ENCODE peak calls at places on chromosome 2, in nine cellular contexts. One of them, this sample, is unnamed.

GRCh38 chr2:110919738-110920137 is 187.4 kb downstream of the ACOXL start:
- DNase-seq in HL-60: no peak
- DNase-seq in HCT116: no peak
- DNase-seq in HepG2: no peak
- DNase-seq in A549: no peak
- DNase-seq in Panc1: no peak
- DNase-seq in K562: no peak
- DNase-seq in GM12878: no peak
- DNase-seq in SK-N-SH: no peak
- DNase-seq in this sample: no peak

GRCh38 chr2:96867756-96868554 is 1.9 kb downstream of the SEMA4C start:
- DNase-seq in HL-60: no peak
- DNase-seq in HCT116: no peak
- DNase-seq in HepG2: no peak
- DNase-seq in A549: no peak
- DNase-seq in Panc1: no peak
- DNase-seq in K562: no peak
- DNase-seq in GM12878: no peak
- DNase-seq in SK-N-SH: no peak
- DNase-seq in this sample: no peak

GRCh38 chr2:180753809-180754761 is 226.3 kb upstream of the UBE2E3 start:
- DNase-seq in HL-60: no peak
- DNase-seq in HCT116: no peak
- DNase-seq in HepG2: no peak
- DNase-seq in A549: no peak
- DNase-seq in Panc1: no peak
- DNase-seq in K562: no peak
- DNase-seq in GM12878: no peak
- DNase-seq in SK-N-SH: no peak
- DNase-seq in this sample: no peak

GRCh38 chr2:208906330-208906729 is 499.7 kb downstream of the PTH2R start:
- DNase-seq in HL-60: no peak
- DNase-seq in HCT116: no peak
- DNase-seq in HepG2: no peak
- DNase-seq in A549: no peak
- DNase-seq in Panc1: no peak
- DNase-seq in K562: no peak
- DNase-seq in GM12878: no peak
- DNase-seq in SK-N-SH: no peak
- DNase-seq in this sample: peak

GRCh38 chr2:72689579-72690170 is 136.2 kb downstream of the EXOC6B start:
- DNase-seq in HL-60: no peak
- DNase-seq in HCT116: no peak
- DNase-seq in HepG2: no peak
- DNase-seq in A549: no peak
- DNase-seq in Panc1: no peak
- DNase-seq in K562: no peak
- DNase-seq in GM12878: no peak
- DNase-seq in SK-N-SH: no peak
- DNase-seq in this sample: no peak

GRCh38 chr2:218984239-218985020 is 554 bp downstream of the FEV start:
- DNase-seq in HL-60: no peak
- DNase-seq in HCT116: no peak
- DNase-seq in HepG2: no peak
- DNase-seq in A549: no peak
- DNase-seq in Panc1: no peak
- DNase-seq in K562: no peak
- DNase-seq in GM12878: no peak
- DNase-seq in SK-N-SH: peak
- DNase-seq in this sample: peak

GRCh38 chr2:172921538-172922236 is 154.0 kb upstream of the MAP3K20 start:
- DNase-seq in HL-60: no peak
- DNase-seq in HCT116: no peak
- DNase-seq in HepG2: no peak
- DNase-seq in A549: no peak
- DNase-seq in Panc1: no peak
- DNase-seq in K562: no peak
- DNase-seq in GM12878: no peak
- DNase-seq in SK-N-SH: no peak
- DNase-seq in this sample: no peak

GRCh38 chr2:176582990-176583481 is 313.8 kb downstream of the MTX2 start:
- DNase-seq in HL-60: no peak
- DNase-seq in HCT116: peak
- DNase-seq in HepG2: peak
- DNase-seq in A549: peak
- DNase-seq in Panc1: peak
- DNase-seq in K562: no peak
- DNase-seq in GM12878: no peak
- DNase-seq in SK-N-SH: no peak
- DNase-seq in this sample: no peak

GRCh38 chr2:207950761-207951114 is 74.6 kb downstream of the PLEKHM3 start:
- DNase-seq in HL-60: no peak
- DNase-seq in HCT116: no peak
- DNase-seq in HepG2: no peak
- DNase-seq in A549: no peak
- DNase-seq in Panc1: no peak
- DNase-seq in K562: no peak
- DNase-seq in GM12878: no peak
- DNase-seq in SK-N-SH: no peak
- DNase-seq in this sample: peak

GRCh38 chr2:221571108-221571390 is 1.1 kb downstream of the EPHA4 start:
- DNase-seq in HL-60: no peak
- DNase-seq in HCT116: no peak
- DNase-seq in HepG2: no peak
- DNase-seq in A549: no peak
- DNase-seq in Panc1: no peak
- DNase-seq in K562: no peak
- DNase-seq in GM12878: no peak
- DNase-seq in SK-N-SH: no peak
- DNase-seq in this sample: no peak

GRCh38 chr2:226115102-226115831 is 684.4 kb downstream of the IRS1 start:
- DNase-seq in HL-60: no peak
- DNase-seq in HCT116: peak
- DNase-seq in HepG2: peak
- DNase-seq in A549: peak
- DNase-seq in Panc1: peak
- DNase-seq in K562: no peak
- DNase-seq in GM12878: no peak
- DNase-seq in SK-N-SH: no peak
- DNase-seq in this sample: no peak

GRCh38 chr2:86037141-86037794 is 68.4 kb downstream of the POLR1A start:
- DNase-seq in HL-60: peak
- DNase-seq in HCT116: no peak
- DNase-seq in HepG2: no peak
- DNase-seq in A549: no peak
- DNase-seq in Panc1: no peak
- DNase-seq in K562: no peak
- DNase-seq in GM12878: no peak
- DNase-seq in SK-N-SH: no peak
- DNase-seq in this sample: no peak

GRCh38 chr2:16166327-16166981 is 226.1 kb downstream of the MYCN start:
- DNase-seq in HL-60: no peak
- DNase-seq in HCT116: no peak
- DNase-seq in HepG2: no peak
- DNase-seq in A549: no peak
- DNase-seq in Panc1: no peak
- DNase-seq in K562: no peak
- DNase-seq in GM12878: no peak
- DNase-seq in SK-N-SH: no peak
- DNase-seq in this sample: peak

DNA sequence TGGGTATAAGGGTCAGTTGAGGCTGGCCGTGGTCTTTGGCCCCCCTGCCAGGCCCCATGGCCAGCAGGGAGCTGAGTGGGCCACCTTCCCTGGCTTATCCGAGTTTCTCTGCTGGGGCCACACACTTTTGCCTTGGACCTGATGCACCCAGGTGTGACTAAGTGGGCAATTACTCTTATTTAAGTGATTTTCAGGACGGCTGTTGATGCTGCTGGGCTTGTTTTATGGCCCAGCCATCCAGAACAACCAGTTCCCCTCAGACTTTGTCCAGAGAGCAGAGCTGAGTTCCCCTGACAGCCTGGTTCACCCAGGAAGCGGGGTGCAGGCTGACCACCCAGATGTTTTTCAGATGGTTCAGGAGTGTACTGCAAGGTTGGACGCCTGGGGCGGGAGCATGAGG is 68.8 kb downstream of the GLI2 start:
- DNase-seq in HL-60: no peak
- DNase-seq in HCT116: no peak
- DNase-seq in HepG2: no peak
- DNase-seq in A549: no peak
- DNase-seq in Panc1: no peak
- DNase-seq in K562: no peak
- DNase-seq in GM12878: no peak
- DNase-seq in SK-N-SH: no peak
- DNase-seq in this sample: no peak
- TF ChIP-seq REST in HL-60: no peak
- TF ChIP-seq REST in HCT116: no peak
- TF ChIP-seq REST in HepG2: no peak
- TF ChIP-seq REST in A549: no peak
- TF ChIP-seq REST in Panc1: no peak
- TF ChIP-seq REST in K562: no peak
- TF ChIP-seq REST in GM12878: no peak
- TF ChIP-seq REST in SK-N-SH: no peak
- TF ChIP-seq REST in this sample: no peak

GRCh38 chr2:233821196-233821595 is 33.1 kb downstream of the HJURP start:
- DNase-seq in HL-60: no peak
- DNase-seq in HCT116: no peak
- DNase-seq in HepG2: no peak
- DNase-seq in A549: no peak
- DNase-seq in Panc1: no peak
- DNase-seq in K562: no peak
- DNase-seq in GM12878: no peak
- DNase-seq in SK-N-SH: no peak
- DNase-seq in this sample: no peak

GRCh38 chr2:233821709-233822100 is 32.6 kb downstream of the HJURP start:
- DNase-seq in HL-60: no peak
- DNase-seq in HCT116: no peak
- DNase-seq in HepG2: no peak
- DNase-seq in A549: no peak
- DNase-seq in Panc1: no peak
- DNase-seq in K562: no peak
- DNase-seq in GM12878: no peak
- DNase-seq in SK-N-SH: no peak
- DNase-seq in this sample: no peak

GRCh38 chr2:233819884-233820765 is 34.2 kb downstream of the HJURP start:
- DNase-seq in HL-60: no peak
- DNase-seq in HCT116: no peak
- DNase-seq in HepG2: no peak
- DNase-seq in A549: no peak
- DNase-seq in Panc1: no peak
- DNase-seq in K562: no peak
- DNase-seq in GM12878: no peak
- DNase-seq in SK-N-SH: no peak
- DNase-seq in this sample: no peak

GRCh38 chr2:233822101-233822771 is 32.1 kb downstream of the HJURP start:
- DNase-seq in HL-60: no peak
- DNase-seq in HCT116: no peak
- DNase-seq in HepG2: no peak
- DNase-seq in A549: no peak
- DNase-seq in Panc1: no peak
- DNase-seq in K562: no peak
- DNase-seq in GM12878: no peak
- DNase-seq in SK-N-SH: no peak
- DNase-seq in this sample: no peak

GRCh38 chr2:233820766-233821105 is 33.6 kb downstream of the HJURP start:
- DNase-seq in HL-60: no peak
- DNase-seq in HCT116: no peak
- DNase-seq in HepG2: no peak
- DNase-seq in A549: no peak
- DNase-seq in Panc1: no peak
- DNase-seq in K562: no peak
- DNase-seq in GM12878: no peak
- DNase-seq in SK-N-SH: no peak
- DNase-seq in this sample: no peak
- TF ChIP-seq REST in HL-60: no peak
- TF ChIP-seq REST in HCT116: no peak
- TF ChIP-seq REST in HepG2: no peak
- TF ChIP-seq REST in A549: no peak
- TF ChIP-seq REST in Panc1: no peak
- TF ChIP-seq REST in K562: no peak
- TF ChIP-seq REST in GM12878: no peak
- TF ChIP-seq REST in SK-N-SH: no peak
- TF ChIP-seq REST in this sample: no peak

GRCh38 chr2:112836695-112837117 is at the start of gene IL1B:
- DNase-seq in HL-60: peak
- DNase-seq in HCT116: no peak
- DNase-seq in HepG2: no peak
- DNase-seq in A549: no peak
- DNase-seq in Panc1: no peak
- DNase-seq in K562: no peak
- DNase-seq in GM12878: no peak
- DNase-seq in SK-N-SH: no peak
- DNase-seq in this sample: no peak
- TF ChIP-seq REST in HL-60: no peak
- TF ChIP-seq REST in HCT116: no peak
- TF ChIP-seq REST in HepG2: no peak
- TF ChIP-seq REST in A549: no peak
- TF ChIP-seq REST in Panc1: no peak
- TF ChIP-seq REST in K562: no peak
- TF ChIP-seq REST in GM12878: no peak
- TF ChIP-seq REST in SK-N-SH: no peak
- TF ChIP-seq REST in this sample: no peak

DNA sequence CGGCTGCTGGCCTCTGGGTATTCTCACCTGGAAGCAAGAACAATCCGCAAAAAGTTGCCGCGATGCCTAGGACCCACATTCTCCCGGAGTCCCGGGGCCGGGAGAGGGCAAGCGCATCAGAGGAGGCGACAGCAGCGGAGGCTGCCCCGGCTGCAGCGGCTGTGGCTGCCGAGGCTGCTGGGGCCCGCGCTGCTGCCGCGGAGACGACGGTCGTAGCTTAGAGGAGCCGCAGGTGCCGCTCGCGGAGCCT is 226 bp downstream of the LYPD1 start:
- DNase-seq in HL-60: no peak
- DNase-seq in HCT116: no peak
- DNase-seq in HepG2: no peak
- DNase-seq in A549: peak
- DNase-seq in Panc1: no peak
- DNase-seq in K562: no peak
- DNase-seq in GM12878: no peak
- DNase-seq in SK-N-SH: peak
- DNase-seq in this sample: peak
- TF ChIP-seq REST in HL-60: no peak
- TF ChIP-seq REST in HCT116: no peak
- TF ChIP-seq REST in HepG2: no peak
- TF ChIP-seq REST in A549: no peak
- TF ChIP-seq REST in Panc1: no peak
- TF ChIP-seq REST in K562: no peak
- TF ChIP-seq REST in GM12878: no peak
- TF ChIP-seq REST in SK-N-SH: no peak
- TF ChIP-seq REST in this sample: no peak

GRCh38 chr2:230124792-230125452 is 56.2 kb upstream of the SLC16A14 start:
- DNase-seq in HL-60: peak
- DNase-seq in HCT116: no peak
- DNase-seq in HepG2: no peak
- DNase-seq in A549: no peak
- DNase-seq in Panc1: no peak
- DNase-seq in K562: no peak
- DNase-seq in GM12878: no peak
- DNase-seq in SK-N-SH: no peak
- DNase-seq in this sample: no peak
- TF ChIP-seq REST in HL-60: no peak
- TF ChIP-seq REST in HCT116: no peak
- TF ChIP-seq REST in HepG2: no peak
- TF ChIP-seq REST in A549: no peak
- TF ChIP-seq REST in Panc1: no peak
- TF ChIP-seq REST in K562: no peak
- TF ChIP-seq REST in GM12878: no peak
- TF ChIP-seq REST in SK-N-SH: no peak
- TF ChIP-seq REST in this sample: no peak

GRCh38 chr2:74206180-74206688 is 7.8 kb downstream of the MTHFD2 start:
- DNase-seq in HL-60: no peak
- DNase-seq in HCT116: no peak
- DNase-seq in HepG2: no peak
- DNase-seq in A549: no peak
- DNase-seq in Panc1: no peak
- DNase-seq in K562: peak
- DNase-seq in GM12878: peak
- DNase-seq in SK-N-SH: no peak
- DNase-seq in this sample: no peak
- TF ChIP-seq REST in HL-60: no peak
- TF ChIP-seq REST in HCT116: no peak
- TF ChIP-seq REST in HepG2: no peak
- TF ChIP-seq REST in A549: no peak
- TF ChIP-seq REST in Panc1: no peak
- TF ChIP-seq REST in K562: no peak
- TF ChIP-seq REST in GM12878: no peak
- TF ChIP-seq REST in SK-N-SH: no peak
- TF ChIP-seq REST in this sample: no peak